ENCODE peak calls at places on chromosomes 1 and 21, in eight cellular contexts. F is stimulated activated CD8-positive, alpha-beta memory T cell treated with anti-CD3 and anti-CD28 coated beads, Interleukin-4, amount 100 ng/mL, for 24 hours; P is HTR-8/SVneo; S is GF-D8; J is heart right ventricle; G is neural progenitor cell; Q is stimulated activated CD4-positive, alpha-beta T cell treated with anti-CD3 and anti-CD28 coated beads, Interleukin-1b, Interleukin-23, amount 100 ng/mL, for 24 hours; B is NCI-H226. V is an unnamed sample.

GRCh38 chr1:67612690-67613322 is 72.2 kb upstream of the GADD45A start:
- DNase-seq in P (no peak), F (no peak), B (no peak), Q (no peak), G (no peak), J (peak), S (no peak), V (peak)

GRCh38 chr1:155241851-155242264 is 13.4 kb downstream of the ENTREP3 start:
- DNase-seq in S (peak), G (no peak), Q (no peak), B (no peak), F (no peak), J (no peak), P (no peak), V (no peak)

GRCh38 chr1:94101613-94101940 is 19.4 kb downstream of the ABCA4 start:
- DNase-seq in G (no peak), P (no peak), Q (no peak), J (no peak), F (no peak), S (no peak), B (no peak), V (no peak)

GRCh38 chr1:37338658-37339057 is 135.7 kb upstream of the ZC3H12A start:
- DNase-seq in G (no peak), B (no peak), J (no peak), S (no peak), Q (no peak), P (no peak), F (no peak), V (no peak)

GRCh38 chr1:167430134-167430848 is 88.0 kb downstream of the CD247 start:
- DNase-seq in S (no peak), B (no peak), G (no peak), F (no peak), J (no peak), Q (no peak), P (no peak), V (no peak)

GRCh38 chr1:163388970-163389369 is 67.2 kb downstream of the NUF2 start:
- DNase-seq in S (no peak), F (no peak), G (no peak), Q (no peak), P (no peak), B (no peak), J (no peak), V (no peak)

GRCh38 chr1:39085174-39085573 is 59.0 kb downstream of the NDUFS5 start:
- DNase-seq in P (no peak), J (no peak), B (no peak), Q (no peak), S (no peak), F (no peak), G (no peak), V (no peak)

GRCh38 chr1:9190234-9190633 is 44.3 kb upstream of the H6PD start:
- DNase-seq in J (no peak), P (no peak), S (no peak), F (no peak), Q (no peak), B (no peak), G (no peak), V (no peak)

GRCh38 chr1:56710646-56711045 is 65.5 kb downstream of the PRKAA2 start:
- DNase-seq in G (no peak), P (peak), J (no peak), F (no peak), B (peak), S (no peak), Q (no peak), V (no peak)

GRCh38 chr1:183195146-183195571 is 9.1 kb downstream of the LAMC2 start:
- DNase-seq in S (no peak), B (peak), P (peak), G (no peak), Q (no peak), J (no peak), F (no peak), V (no peak)

GRCh38 chr1:59549903-59550302 is 253.0 kb downstream of the FGGY start:
- DNase-seq in G (no peak), Q (no peak), B (no peak), F (no peak), J (no peak), S (no peak), P (no peak), V (no peak)

GRCh38 chr21:46366091-46366490 is 42.1 kb downstream of the PCNT start:
- DNase-seq in Q (no peak), F (no peak), S (no peak), B (no peak), J (no peak), P (no peak), G (no peak), V (no peak)

GRCh38 chr21:26388731-26389231 is 184.3 kb downstream of the CYYR1 start:
- DNase-seq in J (no peak), F (no peak), B (peak), G (no peak), S (no peak), P (peak), Q (no peak), V (no peak)

GRCh38 chr1:198265073-198265661 is 108.4 kb downstream of the NEK7 start:
- DNase-seq in S (no peak), J (no peak), B (peak), P (no peak), Q (no peak), F (no peak), G (peak), V (peak)

GRCh38 chr1:116463730-116464129 is 90.7 kb downstream of the ATP1A1 start:
- DNase-seq in J (no peak), Q (no peak), B (no peak), P (no peak), G (no peak), F (no peak), S (no peak), V (no peak)

GRCh38 chr1:203056516-203056915 is 29.3 kb downstream of the MYOG start:
- DNase-seq in F (no peak), Q (no peak), G (no peak), P (no peak), B (no peak), J (no peak), S (no peak), V (no peak)

GRCh38 chr1:101738475-101738874 is 258.3 kb downstream of the OLFM3 start:
- DNase-seq in J (no peak), P (no peak), G (no peak), Q (no peak), B (peak), F (no peak), S (no peak), V (no peak)

GRCh38 chr1:115317101-115318012 is 20.7 kb downstream of the NGF start:
- DNase-seq in B (no peak), Q (no peak), G (no peak), P (no peak), F (no peak), J (no peak), S (no peak), V (no peak)

GRCh38 chr1:51620470-51620869 is 3.6 kb downstream of the OSBPL9 start:
- DNase-seq in Q (no peak), B (no peak), G (no peak), J (no peak), F (no peak), S (no peak), P (no peak), V (no peak)